ENCODE peak calls at places on chromosomes 2 and 18, in five cellular contexts. D, T, W, H and O are unnamed samples.

GRCh38 chr2:239025951-239026461 is 178.1 kb downstream of the TWIST2 start:
- DNase-seq in T (no peak), W (no peak), H (no peak), D (no peak), O (no peak)

GRCh38 chr2:240215676-240216051 is 75.2 kb upstream of the OTOS start:
- DNase-seq in T (no peak), D (no peak), W (no peak), H (no peak), O (peak; percentile 34)

GRCh38 chr2:231181848-231182247 is 16.6 kb upstream of the ARMC9 start:
- DNase-seq in H (peak; percentile 79), W (no peak), D (no peak), T (peak; percentile 32), O (peak; percentile 88)

GRCh38 chr18:31741096-31741735 is 19.5 kb downstream of the SLC25A52 start:
- DNase-seq in W (peak; percentile 28), D (peak; percentile 34), H (peak; percentile 20), T (peak; percentile 11), O (no peak)

GRCh38 chr2:216274194-216274593 is 98.1 kb downstream of the MARCHF4 start:
- DNase-seq in W (no peak), H (no peak), T (peak; percentile 17), D (no peak), O (no peak)

GRCh38 chr2:180927030-180927686 is 53.2 kb upstream of the UBE2E3 start:
- DNase-seq in H (no peak), T (no peak), D (no peak), W (no peak), O (no peak)

GRCh38 chr2:173119944-173120343 is 44.3 kb downstream of the MAP3K20 start:
- DNase-seq in H (no peak), W (no peak), T (no peak), D (no peak), O (no peak)

GRCh38 chr18:23855721-23856120 is 158.8 kb upstream of the TTC39C start:
- DNase-seq in H (no peak), T (no peak), D (no peak), W (no peak), O (no peak)

GRCh38 chr2:49973917-49974368 is 819.6 kb upstream of the FSHR start:
- DNase-seq in W (peak; percentile 47), D (peak; percentile 24), T (peak; percentile 51), H (peak; percentile 32), O (no peak)

GRCh38 chr2:27914793-27915175 is 24.3 kb downstream of the BABAM2 start:
- DNase-seq in W (no peak), H (no peak), T (no peak), D (no peak), O (no peak)

GRCh38 chr2:110861616-110862260 is 129.4 kb downstream of the ACOXL start:
- DNase-seq in D (no peak), W (no peak), T (no peak), H (no peak), O (no peak)

GRCh38 chr2:71071681-71072398 is 3.4 kb downstream of the NAGK start:
- DNase-seq in W (no peak), D (no peak), T (no peak), H (peak; percentile 24), O (peak; percentile 87)

GRCh38 chr2:241903121-241904010 is 33.8 kb downstream of the RTP5 start:
- DNase-seq in H (no peak), T (no peak), D (no peak), W (no peak), O (peak; percentile 46)

GRCh38 chr2:36526216-36526615 is 71.8 kb downstream of the FEZ2 start:
- DNase-seq in T (no peak), D (no peak), H (no peak), W (no peak), O (no peak)

GRCh38 chr18:8703181-8703638 is 2.1 kb upstream of the MTCL1 start:
- DNase-seq in T (no peak), H (no peak), D (no peak), W (no peak), O (no peak)

GRCh38 chr2:142944721-142945120 is 67.3 kb downstream of the KYNU start:
- DNase-seq in W (no peak), T (peak; percentile 20), D (no peak), H (no peak), O (no peak)

DNA sequence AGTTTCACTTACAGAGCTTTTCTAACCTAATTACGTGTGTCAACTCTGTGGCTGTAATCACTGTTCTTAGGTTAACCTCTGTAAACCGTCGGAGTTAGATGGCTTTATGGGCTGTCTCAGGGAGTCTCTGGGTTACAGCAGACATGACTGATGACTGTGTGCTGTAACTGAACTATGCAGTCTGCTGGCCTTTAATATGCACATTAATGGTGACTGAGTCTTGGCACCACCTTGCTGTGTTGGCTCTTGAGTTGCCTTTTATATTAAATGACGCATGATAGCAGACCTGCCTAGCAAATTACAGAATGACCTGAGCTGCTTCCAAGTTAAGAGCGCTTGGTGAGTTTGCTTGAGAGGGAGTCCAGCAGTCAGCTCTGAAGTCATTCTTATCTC is 90.1 kb downstream of the ACKR3 start:
- DNase-seq in H (no peak), T (peak; percentile 99), W (no peak), D (no peak), O (no peak)
- TF ChIP-seq CTCF in H (no peak), T (no peak), W (no peak), D (no peak), O (no peak)

GRCh38 chr2:77018219-77018618 is 504.0 kb downstream of the LRRTM4 start:
- DNase-seq in T (no peak), D (no peak), H (no peak), W (no peak), O (no peak)
- TF ChIP-seq CTCF in T (no peak), D (no peak), H (no peak), W (no peak), O (no peak)

GRCh38 chr2:98445708-98446577 is 1.3 kb downstream of the INPP4A start:
- DNase-seq in D (no peak), H (no peak), T (no peak), W (no peak), O (no peak)
- TF ChIP-seq CTCF in D (no peak), H (no peak), T (no peak), W (no peak), O (no peak)

GRCh38 chr2:129747500-129748125 is 231.9 kb upstream of the RAB6C start:
- DNase-seq in D (no peak), W (no peak), H (no peak), T (no peak), O (no peak)

GRCh38 chr2:129751409-129751808 is 228.1 kb upstream of the RAB6C start:
- DNase-seq in T (no peak), D (no peak), W (no peak), H (no peak), O (no peak)

GRCh38 chr2:129744649-129745048 is 234.8 kb upstream of the RAB6C start:
- DNase-seq in T (no peak), H (peak; percentile 13), W (no peak), D (no peak), O (no peak)

GRCh38 chr2:129748250-129748649 is 231.2 kb upstream of the RAB6C start:
- DNase-seq in W (no peak), H (no peak), D (no peak), T (no peak), O (no peak)

DNA sequence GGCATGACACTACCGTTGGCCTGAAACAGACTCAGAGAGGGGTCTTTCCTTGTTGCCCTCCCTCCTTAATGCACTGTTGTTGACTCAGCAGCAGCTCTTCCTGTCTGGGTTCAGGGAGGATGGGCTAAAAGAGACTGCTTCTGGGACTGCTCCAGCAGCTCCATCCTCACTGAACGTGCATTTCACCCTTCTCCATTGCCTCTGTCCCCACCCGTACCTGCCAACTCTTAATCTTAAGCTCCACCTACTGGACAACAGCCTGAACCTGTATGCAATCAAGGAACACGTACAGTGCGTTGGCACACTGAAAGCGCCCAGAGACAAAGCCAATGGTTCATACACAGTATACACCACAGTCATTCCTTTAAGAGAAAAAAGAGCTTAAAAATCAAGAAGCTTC is 230.8 kb upstream of the RAB6C start:
- DNase-seq in W (no peak), T (no peak), H (no peak), D (no peak), O (no peak)
- TF ChIP-seq CTCF in W (peak; percentile 59), T (no peak), H (no peak), D (no peak), O (no peak)

DNA sequence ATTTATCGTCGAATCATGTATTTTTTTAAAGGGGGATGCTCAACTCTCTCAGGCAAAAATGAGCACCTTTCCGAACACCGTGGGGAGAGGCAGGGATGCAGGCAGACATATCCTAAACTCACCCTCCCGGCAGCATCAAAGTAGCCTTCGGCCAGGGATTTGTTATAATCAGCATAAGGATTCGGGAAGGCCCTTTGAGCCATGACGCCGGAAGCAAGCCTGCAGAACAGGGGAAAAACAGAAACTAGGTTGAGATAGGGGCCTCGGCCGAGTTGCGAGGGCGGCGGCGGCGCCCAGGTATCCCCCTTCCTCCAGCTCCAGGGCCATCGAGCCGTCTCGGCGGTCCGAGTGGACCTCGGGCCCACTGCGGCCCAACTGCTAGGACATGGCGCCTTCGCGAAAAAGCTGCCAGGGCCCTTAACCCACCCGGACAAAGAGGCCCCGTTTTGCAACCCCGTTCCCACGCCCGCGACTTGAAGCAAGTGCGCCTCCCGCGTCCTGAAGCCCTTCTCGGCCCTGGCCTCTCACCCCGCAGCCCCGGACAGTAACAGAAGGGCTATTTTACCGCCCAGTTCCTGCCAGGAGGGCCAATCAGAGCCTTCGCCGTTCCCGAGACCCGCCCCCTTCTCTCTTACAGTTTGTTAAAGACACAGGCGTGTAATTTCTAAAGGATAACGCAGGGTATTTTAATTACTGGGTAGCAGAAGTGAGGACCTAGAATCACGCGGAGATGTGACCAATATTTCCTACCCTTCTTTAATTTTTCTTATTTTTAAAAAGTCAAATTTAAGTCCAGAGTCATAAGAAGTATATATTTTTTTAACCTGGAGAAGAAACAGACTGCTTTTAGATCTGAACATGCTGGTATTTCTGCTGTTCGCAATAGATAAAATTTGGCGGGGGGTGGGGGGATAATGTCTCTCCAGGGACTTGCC is at the start of gene LANCL1:
- DNase-seq in W (peak; percentile 76), H (peak; percentile 95), D (peak; percentile 83), T (peak; percentile 75), O (peak; percentile 85)
- TF ChIP-seq CTCF in W (no peak), H (no peak), D (no peak), T (no peak), O (no peak)

GRCh38 chr18:12947355-12948054 is at the start of gene SEH1L:
- DNase-seq in D (peak; percentile 98), H (peak; percentile 99), W (peak; percentile 98), T (peak; percentile 89), O (peak; percentile 100)
- TF ChIP-seq CTCF in D (no peak), H (no peak), W (no peak), T (no peak), O (no peak)

GRCh38 chr2:98085649-98086048 is 1.3 kb upstream of the VWA3B start:
- DNase-seq in D (no peak), H (no peak), W (no peak), T (no peak), O (no peak)
- TF ChIP-seq CTCF in D (no peak), H (no peak), W (no peak), T (no peak), O (no peak)

GRCh38 chr2:96661324-96661723 is 18.8 kb downstream of the FER1L5 start:
- DNase-seq in H (no peak), W (no peak), D (no peak), T (no peak), O (no peak)

GRCh38 chr2:96664366-96664765 is 21.8 kb downstream of the FER1L5 start:
- DNase-seq in T (no peak), W (no peak), H (no peak), D (no peak), O (no peak)

GRCh38 chr2:96663829-96664228 is 21.3 kb downstream of the FER1L5 start:
- DNase-seq in H (no peak), D (no peak), T (no peak), W (no peak), O (no peak)

GRCh38 chr2:96662360-96662759 is 19.8 kb downstream of the FER1L5 start:
- DNase-seq in H (no peak), W (no peak), D (no peak), T (no peak), O (no peak)

GRCh38 chr2:96663177-96663576 is 20.6 kb downstream of the FER1L5 start:
- DNase-seq in D (no peak), W (no peak), H (no peak), T (no peak), O (no peak)
- TF ChIP-seq CTCF in D (no peak), W (no peak), H (no peak), T (no peak), O (no peak)